ENCODE peak calls at places on chromosomes 7 and 10, in nine cellular contexts. One of them, this sample, is unnamed.

GRCh38 chr10:91162495-91163268 is 57.8 kb upstream of the PCGF5 start:
- DNase-seq in AG04449: no peak
- DNase-seq in GM20000: peak
- DNase-seq in left lung: peak
- DNase-seq in fibroblast of pulmonary artery: peak
- DNase-seq in spleen: peak
- DNase-seq in AG10803: peak
- DNase-seq in suprapubic skin: peak
- DNase-seq in right atrium auricular region: peak
- DNase-seq in this sample: no peak

GRCh38 chr10:16948335-16948734 is 131.1 kb upstream of the RSU1 start:
- DNase-seq in AG04449: no peak
- DNase-seq in GM20000: no peak
- DNase-seq in left lung: no peak
- DNase-seq in fibroblast of pulmonary artery: no peak
- DNase-seq in spleen: no peak
- DNase-seq in AG10803: no peak
- DNase-seq in suprapubic skin: no peak
- DNase-seq in right atrium auricular region: no peak
- DNase-seq in this sample: no peak

GRCh38 chr10:25522946-25523608 is 348.3 kb downstream of the GPR158 start:
- DNase-seq in AG04449: no peak
- DNase-seq in GM20000: no peak
- DNase-seq in left lung: no peak
- DNase-seq in fibroblast of pulmonary artery: peak
- DNase-seq in spleen: no peak
- DNase-seq in AG10803: no peak
- DNase-seq in suprapubic skin: no peak
- DNase-seq in right atrium auricular region: no peak
- DNase-seq in this sample: no peak

GRCh38 chr7:30144659-30145321 is 10.0 kb downstream of the MTURN start:
- DNase-seq in AG04449: no peak
- DNase-seq in GM20000: no peak
- DNase-seq in left lung: no peak
- DNase-seq in fibroblast of pulmonary artery: no peak
- DNase-seq in spleen: no peak
- DNase-seq in AG10803: no peak
- DNase-seq in suprapubic skin: no peak
- DNase-seq in right atrium auricular region: no peak
- DNase-seq in this sample: no peak

GRCh38 chr7:122132341-122132740 is 11.7 kb downstream of the AASS start:
- DNase-seq in AG04449: no peak
- DNase-seq in GM20000: no peak
- DNase-seq in left lung: no peak
- DNase-seq in fibroblast of pulmonary artery: peak
- DNase-seq in spleen: no peak
- DNase-seq in AG10803: peak
- DNase-seq in suprapubic skin: no peak
- DNase-seq in right atrium auricular region: no peak
- DNase-seq in this sample: no peak

GRCh38 chr10:95133997-95134396 is 60.0 kb upstream of the ACSM6 start:
- DNase-seq in AG04449: no peak
- DNase-seq in GM20000: no peak
- DNase-seq in left lung: no peak
- DNase-seq in fibroblast of pulmonary artery: no peak
- DNase-seq in spleen: no peak
- DNase-seq in AG10803: no peak
- DNase-seq in suprapubic skin: no peak
- DNase-seq in right atrium auricular region: no peak
- DNase-seq in this sample: no peak

GRCh38 chr7:18320971-18321567 is 174.5 kb upstream of the HDAC9 start:
- DNase-seq in AG04449: peak
- DNase-seq in GM20000: peak
- DNase-seq in left lung: no peak
- DNase-seq in fibroblast of pulmonary artery: peak
- DNase-seq in spleen: no peak
- DNase-seq in AG10803: peak
- DNase-seq in suprapubic skin: no peak
- DNase-seq in right atrium auricular region: no peak
- DNase-seq in this sample: peak

GRCh38 chr7:2974093-2974819 is 69.4 kb downstream of the CARD11 start:
- DNase-seq in AG04449: no peak
- DNase-seq in GM20000: no peak
- DNase-seq in left lung: peak
- DNase-seq in fibroblast of pulmonary artery: no peak
- DNase-seq in spleen: peak
- DNase-seq in AG10803: no peak
- DNase-seq in suprapubic skin: no peak
- DNase-seq in right atrium auricular region: no peak
- DNase-seq in this sample: no peak

GRCh38 chr7:7438851-7439250 is 96.8 kb downstream of the COL28A1 start:
- DNase-seq in AG04449: peak
- DNase-seq in GM20000: no peak
- DNase-seq in left lung: no peak
- DNase-seq in fibroblast of pulmonary artery: peak
- DNase-seq in spleen: no peak
- DNase-seq in AG10803: peak
- DNase-seq in suprapubic skin: no peak
- DNase-seq in right atrium auricular region: no peak
- DNase-seq in this sample: peak

GRCh38 chr7:66617295-66617694 is 11.4 kb upstream of the KCTD7 start:
- DNase-seq in AG04449: no peak
- DNase-seq in GM20000: no peak
- DNase-seq in left lung: no peak
- DNase-seq in fibroblast of pulmonary artery: peak
- DNase-seq in spleen: no peak
- DNase-seq in AG10803: no peak
- DNase-seq in suprapubic skin: no peak
- DNase-seq in right atrium auricular region: no peak
- DNase-seq in this sample: no peak

GRCh38 chr10:119113805-119114732 is 10.2 kb downstream of the DENND10 start:
- DNase-seq in AG04449: peak
- DNase-seq in GM20000: no peak
- DNase-seq in left lung: no peak
- DNase-seq in fibroblast of pulmonary artery: peak
- DNase-seq in spleen: no peak
- DNase-seq in AG10803: peak
- DNase-seq in suprapubic skin: no peak
- DNase-seq in right atrium auricular region: no peak
- DNase-seq in this sample: peak

GRCh38 chr10:126242352-126243260 is 145.7 kb downstream of the ADAM12 start:
- DNase-seq in AG04449: peak
- DNase-seq in GM20000: no peak
- DNase-seq in left lung: no peak
- DNase-seq in fibroblast of pulmonary artery: peak
- DNase-seq in spleen: no peak
- DNase-seq in AG10803: peak
- DNase-seq in suprapubic skin: no peak
- DNase-seq in right atrium auricular region: peak
- DNase-seq in this sample: peak

GRCh38 chr7:23012797-23013714 is 874 bp downstream of the HYCC1 start:
- DNase-seq in AG04449: no peak
- DNase-seq in GM20000: no peak
- DNase-seq in left lung: peak
- DNase-seq in fibroblast of pulmonary artery: no peak
- DNase-seq in spleen: peak
- DNase-seq in AG10803: peak
- DNase-seq in suprapubic skin: peak
- DNase-seq in right atrium auricular region: no peak
- DNase-seq in this sample: no peak

GRCh38 chr10:21298686-21299085 is 226.8 kb downstream of the SKIDA1 start:
- DNase-seq in AG04449: no peak
- DNase-seq in GM20000: no peak
- DNase-seq in left lung: no peak
- DNase-seq in fibroblast of pulmonary artery: no peak
- DNase-seq in spleen: no peak
- DNase-seq in AG10803: no peak
- DNase-seq in suprapubic skin: no peak
- DNase-seq in right atrium auricular region: no peak
- DNase-seq in this sample: no peak

GRCh38 chr7:157576415-157576814 is 239.6 kb downstream of the DNAJB6 start:
- DNase-seq in AG04449: no peak
- DNase-seq in GM20000: peak
- DNase-seq in left lung: no peak
- DNase-seq in fibroblast of pulmonary artery: no peak
- DNase-seq in spleen: peak
- DNase-seq in AG10803: no peak
- DNase-seq in suprapubic skin: no peak
- DNase-seq in right atrium auricular region: no peak
- DNase-seq in this sample: no peak

DNA sequence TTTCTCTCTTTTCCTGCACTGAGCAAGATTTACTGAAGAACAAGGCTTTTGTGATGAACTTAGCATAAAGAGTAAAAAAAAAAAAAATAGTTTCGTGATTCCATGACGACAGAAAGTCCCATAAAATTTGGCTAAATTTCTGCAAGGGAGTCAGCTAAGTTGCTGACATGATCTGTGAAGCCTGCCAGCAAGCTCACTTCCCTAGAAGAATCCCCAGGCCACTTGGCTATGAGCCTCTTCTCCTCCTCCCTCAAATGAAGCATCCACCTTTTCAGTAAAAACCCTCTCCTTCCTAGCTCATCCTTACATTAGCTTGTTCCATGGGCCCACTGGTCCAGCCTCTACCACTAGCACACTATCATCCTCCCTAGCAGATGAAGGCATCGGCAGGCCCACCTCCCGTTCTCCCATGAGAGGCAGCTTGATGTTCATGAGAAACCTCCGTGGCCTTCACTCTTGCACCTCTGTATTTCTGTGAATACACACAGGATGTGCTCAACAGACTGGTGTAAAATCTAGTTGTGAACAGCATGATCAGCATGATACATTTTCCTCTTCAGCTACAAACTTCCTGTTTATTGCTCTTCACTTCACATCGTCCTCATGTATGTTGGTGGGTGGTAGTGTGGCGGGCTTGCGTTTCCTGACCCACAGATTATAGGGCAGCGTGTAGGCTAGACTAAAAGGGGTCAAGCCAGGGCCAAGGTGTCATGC is 30.9 kb downstream of the GIMAP8 start:
- DNase-seq in AG04449: no peak
- DNase-seq in GM20000: no peak
- DNase-seq in left lung: no peak
- DNase-seq in fibroblast of pulmonary artery: no peak
- DNase-seq in spleen: peak
- DNase-seq in AG10803: no peak
- DNase-seq in suprapubic skin: no peak
- DNase-seq in right atrium auricular region: no peak
- DNase-seq in this sample: no peak
- TF ChIP-seq CTCF in AG04449: no peak
- TF ChIP-seq CTCF in GM20000: no peak
- TF ChIP-seq CTCF in left lung: no peak
- TF ChIP-seq CTCF in fibroblast of pulmonary artery: no peak
- TF ChIP-seq CTCF in spleen: peak
- TF ChIP-seq CTCF in AG10803: no peak
- TF ChIP-seq CTCF in suprapubic skin: no peak
- TF ChIP-seq CTCF in right atrium auricular region: no peak
- TF ChIP-seq CTCF in this sample: no peak

DNA sequence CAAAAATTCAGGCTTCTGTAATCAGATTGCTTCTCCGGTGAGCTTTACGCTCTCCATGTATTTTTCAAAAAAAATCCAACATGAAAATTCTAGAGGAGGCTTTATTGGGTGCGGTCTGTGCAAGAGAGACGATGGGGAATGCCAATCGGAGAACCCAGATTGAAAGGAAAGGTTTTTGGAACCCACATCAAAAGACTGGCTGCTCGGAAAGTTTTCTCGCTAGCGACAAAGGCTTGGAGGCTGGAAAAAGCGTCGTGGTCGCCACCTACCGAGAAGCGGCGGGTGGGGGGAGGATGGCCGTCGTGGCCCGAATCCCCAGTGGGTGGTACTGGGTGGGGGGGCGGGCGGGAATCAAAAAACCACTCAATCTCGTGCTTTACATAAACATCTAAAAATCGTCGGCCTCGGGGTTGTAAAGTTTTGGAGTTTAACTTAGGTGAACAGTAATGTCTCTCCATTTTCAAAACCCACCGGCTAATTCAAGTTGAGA is 1.1 kb upstream of the GTF2I start:
- DNase-seq in AG04449: no peak
- DNase-seq in GM20000: peak
- DNase-seq in left lung: peak
- DNase-seq in fibroblast of pulmonary artery: no peak
- DNase-seq in spleen: peak
- DNase-seq in AG10803: peak
- DNase-seq in suprapubic skin: peak
- DNase-seq in right atrium auricular region: peak
- DNase-seq in this sample: no peak
- TF ChIP-seq CTCF in AG04449: peak
- TF ChIP-seq CTCF in GM20000: peak
- TF ChIP-seq CTCF in left lung: no peak
- TF ChIP-seq CTCF in fibroblast of pulmonary artery: no peak
- TF ChIP-seq CTCF in spleen: no peak
- TF ChIP-seq CTCF in AG10803: peak
- TF ChIP-seq CTCF in suprapubic skin: no peak
- TF ChIP-seq CTCF in right atrium auricular region: peak
- TF ChIP-seq CTCF in this sample: no peak

GRCh38 chr7:132656846-132657776 is 80.8 kb upstream of the PLXNA4 start:
- DNase-seq in AG04449: no peak
- DNase-seq in GM20000: no peak
- DNase-seq in left lung: no peak
- DNase-seq in fibroblast of pulmonary artery: peak
- DNase-seq in spleen: no peak
- DNase-seq in AG10803: no peak
- DNase-seq in suprapubic skin: no peak
- DNase-seq in right atrium auricular region: no peak
- DNase-seq in this sample: no peak
- TF ChIP-seq CTCF in AG04449: peak
- TF ChIP-seq CTCF in GM20000: no peak
- TF ChIP-seq CTCF in left lung: peak
- TF ChIP-seq CTCF in fibroblast of pulmonary artery: peak
- TF ChIP-seq CTCF in spleen: peak
- TF ChIP-seq CTCF in AG10803: peak
- TF ChIP-seq CTCF in suprapubic skin: no peak
- TF ChIP-seq CTCF in right atrium auricular region: peak
- TF ChIP-seq CTCF in this sample: peak

GRCh38 chr10:14618669-14619068 is 156.0 kb downstream of the FAM107B start:
- DNase-seq in AG04449: no peak
- DNase-seq in GM20000: no peak
- DNase-seq in left lung: no peak
- DNase-seq in fibroblast of pulmonary artery: no peak
- DNase-seq in spleen: no peak
- DNase-seq in AG10803: no peak
- DNase-seq in suprapubic skin: no peak
- DNase-seq in right atrium auricular region: no peak
- DNase-seq in this sample: no peak

GRCh38 chr10:14617125-14617524 is 157.6 kb downstream of the FAM107B start:
- DNase-seq in AG04449: no peak
- DNase-seq in GM20000: no peak
- DNase-seq in left lung: no peak
- DNase-seq in fibroblast of pulmonary artery: no peak
- DNase-seq in spleen: no peak
- DNase-seq in AG10803: no peak
- DNase-seq in suprapubic skin: no peak
- DNase-seq in right atrium auricular region: no peak
- DNase-seq in this sample: no peak

GRCh38 chr10:14616465-14616864 is 158.2 kb downstream of the FAM107B start:
- DNase-seq in AG04449: no peak
- DNase-seq in GM20000: no peak
- DNase-seq in left lung: no peak
- DNase-seq in fibroblast of pulmonary artery: no peak
- DNase-seq in spleen: no peak
- DNase-seq in AG10803: no peak
- DNase-seq in suprapubic skin: no peak
- DNase-seq in right atrium auricular region: no peak
- DNase-seq in this sample: no peak

GRCh38 chr10:14621037-14621436 is 153.7 kb downstream of the FAM107B start:
- DNase-seq in AG04449: no peak
- DNase-seq in GM20000: no peak
- DNase-seq in left lung: no peak
- DNase-seq in fibroblast of pulmonary artery: no peak
- DNase-seq in spleen: no peak
- DNase-seq in AG10803: no peak
- DNase-seq in suprapubic skin: no peak
- DNase-seq in right atrium auricular region: no peak
- DNase-seq in this sample: peak

GRCh38 chr10:14617850-14618249 is 156.8 kb downstream of the FAM107B start:
- DNase-seq in AG04449: no peak
- DNase-seq in GM20000: no peak
- DNase-seq in left lung: no peak
- DNase-seq in fibroblast of pulmonary artery: peak
- DNase-seq in spleen: no peak
- DNase-seq in AG10803: peak
- DNase-seq in suprapubic skin: no peak
- DNase-seq in right atrium auricular region: no peak
- DNase-seq in this sample: no peak
- TF ChIP-seq CTCF in AG04449: no peak
- TF ChIP-seq CTCF in GM20000: no peak
- TF ChIP-seq CTCF in left lung: peak
- TF ChIP-seq CTCF in fibroblast of pulmonary artery: peak
- TF ChIP-seq CTCF in spleen: peak
- TF ChIP-seq CTCF in AG10803: peak
- TF ChIP-seq CTCF in suprapubic skin: no peak
- TF ChIP-seq CTCF in right atrium auricular region: no peak
- TF ChIP-seq CTCF in this sample: peak

This sample was measured in AG09319.